ENCODE peak calls at places on chromosome 2, in four cellular contexts. R is breast epithelium, X is colonic mucosa, V is upper lobe of left lung. B is an unnamed sample.

GRCh38 chr2:2646312-2647051 is 315.4 kb upstream of the MYT1L start:
- DNase-seq in R (no peak), X (no peak), V (no peak), B (peak; percentile 19)

GRCh38 chr2:38866773-38867443 is 8.8 kb downstream of the DHX57 start:
- DNase-seq in R (no peak), X (no peak), V (no peak), B (no peak)

GRCh38 chr2:71129891-71130324 is at the start of gene MCEE:
- DNase-seq in R (peak; percentile 92), X (peak; percentile 95), V (peak; percentile 92), B (peak; percentile 94)

GRCh38 chr2:58039170-58039611 is 7.4 kb upstream of the VRK2 start:
- DNase-seq in R (no peak), X (no peak), V (no peak), B (no peak)

GRCh38 chr2:154912215-154912614 is 213.7 kb downstream of the KCNJ3 start:
- DNase-seq in R (no peak), X (peak; percentile 26), V (no peak), B (no peak)

GRCh38 chr2:186887107-186888090 is 38.4 kb upstream of the ZSWIM2 start:
- DNase-seq in R (no peak), X (peak; percentile 17), V (peak; percentile 27), B (no peak)

GRCh38 chr2:160477032-160477431 is 16.6 kb downstream of the RBMS1 start:
- DNase-seq in R (no peak), X (no peak), V (no peak), B (no peak)

GRCh38 chr2:232927793-232928563 is 57.9 kb downstream of the SNORC start:
- DNase-seq in R (no peak), X (no peak), V (no peak), B (no peak)

GRCh38 chr2:224947566-224947965 is 94.7 kb downstream of the DOCK10 start:
- DNase-seq in R (no peak), X (no peak), V (no peak), B (no peak)
- H3K27ac ChIP-seq in R (no peak overlapping the region), X (no peak overlapping the region), V (no peak overlapping the region), B (no peak overlapping the region)

GRCh38 chr2:138125306-138125900 is 161.1 kb downstream of the HNMT start:
- DNase-seq in R (no peak), X (no peak), V (no peak), B (no peak)
- H3K27ac ChIP-seq in R (no peak overlapping the region), X (no peak overlapping the region), V (no peak overlapping the region), B (no peak overlapping the region)

DNA sequence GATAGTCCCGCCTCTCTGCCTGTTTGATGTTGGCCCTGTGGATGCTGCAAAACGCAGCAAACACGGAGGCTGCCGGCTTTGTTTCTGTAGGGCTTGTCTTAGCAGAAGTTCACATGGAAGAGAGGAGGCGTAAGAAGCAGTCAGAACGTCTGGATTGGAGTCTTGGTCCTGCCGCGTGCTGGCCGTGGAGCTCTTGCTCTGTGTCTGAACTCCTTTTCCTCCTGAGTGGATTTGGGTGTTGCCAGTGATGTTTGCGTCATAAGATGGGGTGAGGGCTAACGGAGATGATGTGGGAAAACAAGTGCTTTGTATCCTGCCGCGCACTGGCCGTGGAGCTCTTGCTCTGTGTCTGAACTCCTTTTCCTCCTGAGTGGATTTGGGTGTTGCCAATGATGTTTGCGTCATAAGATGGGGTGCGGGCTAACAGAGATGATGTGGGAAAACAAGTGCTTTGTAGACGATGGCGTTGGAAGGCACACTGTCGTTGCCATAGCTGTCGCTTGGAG is 240.9 kb downstream of the AGAP1 start:
- DNase-seq in R (no peak), X (no peak), V (no peak), B (no peak)
- H3K27ac ChIP-seq in R (no peak overlapping the region), X (no peak overlapping the region), V (no peak overlapping the region), B (no peak overlapping the region)

DNA sequence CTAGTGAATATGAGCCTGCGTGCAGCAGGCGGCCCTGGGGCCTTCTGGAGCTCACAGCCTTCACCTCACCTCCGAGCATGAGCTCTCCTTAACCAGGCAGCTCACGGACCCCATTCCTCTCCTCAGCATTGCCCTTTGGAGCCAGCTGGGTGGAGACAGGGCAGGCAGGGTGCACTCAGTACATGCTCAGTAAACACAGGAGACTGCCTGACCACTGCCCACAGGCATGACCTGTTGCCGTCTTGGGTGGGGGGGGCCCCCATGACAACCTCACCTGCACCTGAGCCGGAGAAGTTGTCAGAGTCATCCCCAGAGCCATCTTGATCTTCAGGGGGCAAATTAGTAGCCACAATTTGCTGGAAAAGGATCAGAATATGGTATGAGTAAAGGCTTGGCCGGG is 19.9 kb downstream of the SDC1 start:
- DNase-seq in R (no peak), X (no peak), V (no peak), B (no peak)
- H3K27ac ChIP-seq in R (peak overlapping the region; percentile 92), X (no peak overlapping the region), V (peak overlapping the region; percentile 84), B (no peak overlapping the region)

B was measured in ascending aorta.